ENCODE peak calls at places on chromosomes 2 and 18, in five cellular contexts. E, Q, K, P and N are unnamed samples. For H3K9me3, the result is how much of the 10 kb centered on the place peaks cover.

GRCh38 chr2:55010149-55010591 is 40.1 kb downstream of the RTN4 start:
- DNase-seq in P (peak), Q (peak), K (no peak), E (peak), N (peak)

GRCh38 chr2:149989447-149990063 is 402.0 kb upstream of the MMADHC start:
- DNase-seq in P (no peak), K (no peak), E (peak), Q (no peak), N (no peak)

GRCh38 chr2:43114210-43114609 is 112.2 kb downstream of the ZFP36L2 start:
- DNase-seq in P (no peak), Q (no peak), K (no peak), E (no peak), N (no peak)

GRCh38 chr2:170375192-170375591 is 197.2 kb downstream of the MYO3B start:
- DNase-seq in K (no peak), P (no peak), E (no peak), Q (no peak), N (no peak)

GRCh38 chr2:167509585-167509984 is 621.3 kb downstream of the XIRP2 start:
- DNase-seq in K (no peak), E (no peak), P (no peak), Q (no peak), N (no peak)

GRCh38 chr2:176115883-176116813 is at the start of gene HOXD10:
- DNase-seq in Q (no peak), E (no peak), K (peak), P (no peak), N (no peak)

GRCh38 chr2:72175636-72176035 is 28.0 kb upstream of the CYP26B1 start:
- DNase-seq in Q (no peak), E (no peak), K (no peak), P (no peak), N (no peak)

GRCh38 chr2:102012061-102012460 is 20.3 kb downstream of the IL1R2 start:
- DNase-seq in Q (no peak), K (no peak), E (no peak), P (no peak), N (no peak)

GRCh38 chr2:218671077-218671653 is 637 bp downstream of the RNF25 start:
- DNase-seq in P (no peak), Q (no peak), K (no peak), E (no peak), N (no peak)

GRCh38 chr2:70143314-70144150 is 47.3 kb downstream of the C2orf42 start:
- DNase-seq in K (no peak), E (peak), Q (peak), P (peak), N (peak)

GRCh38 chr2:202442882-202443281 is 66.8 kb downstream of the BMPR2 start:
- DNase-seq in E (no peak), K (no peak), Q (no peak), P (no peak), N (no peak)

GRCh38 chr2:127637725-127638252 is 8.2 kb upstream of the GPR17 start:
- DNase-seq in E (no peak), P (no peak), Q (no peak), K (peak), N (no peak)

GRCh38 chr18:23711421-23711820 is 22.2 kb downstream of the LAMA3 start:
- DNase-seq in Q (no peak), K (no peak), E (no peak), P (no peak), N (no peak)

GRCh38 chr2:119229716-119230115 is 6.1 kb downstream of the STEAP3 start:
- DNase-seq in E (no peak), P (no peak), K (no peak), Q (no peak), N (no peak)

GRCh38 chr2:150403457-150403856 is 84.0 kb downstream of the RND3 start:
- DNase-seq in P (no peak), Q (no peak), E (no peak), K (no peak), N (peak)

GRCh38 chr2:46349115-46349547 is 51.9 kb downstream of the EPAS1 start:
- DNase-seq in K (no peak), Q (no peak), P (no peak), E (no peak), N (no peak)

GRCh38 chr18:21904856-21905255 is 164.3 kb downstream of the MIB1 start:
- DNase-seq in P (no peak), E (peak), Q (no peak), K (no peak), N (no peak)

GRCh38 chr2:96148410-96149217 is 3.4 kb upstream of the DUSP2 start:
- DNase-seq in E (peak), P (peak), K (peak), Q (peak), N (no peak)

GRCh38 chr2:210046851-210047486 is 44.5 kb downstream of the RPE start:
- DNase-seq in E (no peak), P (no peak), K (no peak), Q (no peak), N (no peak)

GRCh38 chr2:128236491-128237035 is 82.1 kb downstream of the HS6ST1 start:
- DNase-seq in P (peak), Q (no peak), E (no peak), K (no peak), N (no peak)

GRCh38 chr2:70756126-70756525 is 11.9 kb downstream of the ADD2 start:
- DNase-seq in E (no peak), P (no peak), Q (no peak), K (no peak), N (no peak)

GRCh38 chr2:160294339-160294803 is 94.3 kb upstream of the ITGB6 start:
- DNase-seq in P (no peak), E (peak), K (no peak), Q (no peak), N (no peak)

GRCh38 chr2:74181739-74182138 is 3.1 kb upstream of the MOB1A start:
- DNase-seq in P (no peak), K (no peak), Q (no peak), E (peak), N (peak)

GRCh38 chr2:42249887-42250286 is 80.7 kb downstream of the EML4 start:
- DNase-seq in Q (no peak), E (peak), K (no peak), P (no peak), N (no peak)

GRCh38 chr2:2887772-2888387 is 489.7 kb downstream of the EIPR1 start:
- DNase-seq in K (no peak), P (no peak), Q (no peak), E (no peak), N (peak)

GRCh38 chr2:15776629-15776919 is 163.8 kb upstream of the MYCN start:
- DNase-seq in K (no peak), E (no peak), P (no peak), Q (no peak), N (no peak)

GRCh38 chr18:63646916-63647315 is 2.9 kb upstream of the SERPINB4 start:
- DNase-seq in P (no peak), Q (no peak), E (no peak), K (no peak), N (no peak)

GRCh38 chr18:3042337-3042736 is 29.4 kb upstream of the LPIN2 start:
- DNase-seq in P (no peak), E (no peak), K (no peak), Q (no peak), N (no peak)

GRCh38 chr18:74204543-74205152 is 56.3 kb downstream of the TIMM21 start:
- DNase-seq in K (no peak), P (no peak), E (no peak), Q (no peak), N (no peak)

GRCh38 chr2:64354857-64355680 is 98.9 kb upstream of the LGALSL start:
- DNase-seq in E (no peak), Q (no peak), P (no peak), K (no peak), N (no peak)

GRCh38 chr18:66752733-66753132 is 148.8 kb upstream of the CDH19 start:
- DNase-seq in Q (no peak), E (peak), P (no peak), K (no peak), N (no peak)

GRCh38 chr2:230885467-230886130 is 20.9 kb downstream of the ITM2C start:
- DNase-seq in P (no peak), K (no peak), Q (no peak), E (peak), N (peak)

GRCh38 chr2:156901373-156902031 is 356.0 kb upstream of the GALNT5 start:
- DNase-seq in E (no peak), Q (no peak), K (no peak), P (no peak), N (no peak)

GRCh38 chr2:187358531-187358930 is 89.5 kb downstream of the CALCRL start:
- DNase-seq in K (no peak), E (no peak), Q (no peak), P (no peak), N (no peak)

GRCh38 chr2:11377915-11378649 is 33.6 kb upstream of the ROCK2 start:
- DNase-seq in K (no peak), Q (no peak), E (peak), P (no peak), N (peak)

GRCh38 chr2:8406271-8406670 is 275.6 kb upstream of the ID2 start:
- DNase-seq in P (no peak), Q (no peak), K (no peak), E (no peak), N (no peak)

GRCh38 chr2:227822416-227823003 is 8.9 kb downstream of the CCL20 start:
- DNase-seq in Q (no peak), P (no peak), E (no peak), K (no peak), N (no peak)

DNA sequence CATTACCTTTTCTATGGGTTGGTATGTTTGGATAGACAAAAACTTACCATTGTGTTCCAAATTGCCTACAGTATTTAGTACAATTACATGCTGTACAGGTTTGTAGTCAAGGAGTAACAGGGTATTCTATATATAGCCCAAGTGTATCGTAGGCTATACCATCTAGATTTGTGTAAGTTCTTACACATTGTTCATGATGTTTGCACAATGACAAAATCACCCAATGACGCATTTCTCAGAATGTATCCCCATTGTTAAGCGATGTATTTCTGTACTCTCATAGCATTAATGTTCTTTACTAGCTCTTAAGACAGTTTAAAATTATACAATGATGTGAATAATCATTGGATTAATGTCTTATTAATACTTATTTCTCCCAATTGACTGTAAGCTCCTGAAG is 16.7 kb downstream of the TACR1 start:
- DNase-seq in Q (no peak), K (no peak), P (no peak), E (no peak), N (no peak)
- H3K27ac ChIP-seq in Q (no peak), K (no peak), P (no peak), E (no peak), N (no peak)

GRCh38 chr2:135099802-135100483 is 47.9 kb downstream of the RAB3GAP1 start:
- DNase-seq in P (no peak), K (no peak), Q (no peak), E (no peak), N (no peak)

GRCh38 chr2:135103843-135104242 is 51.8 kb downstream of the RAB3GAP1 start:
- DNase-seq in K (no peak), E (no peak), Q (no peak), P (no peak), N (peak)
- H3K9me3 ChIP-seq in K (under half), E (under half), Q (under half), P (under half), N (under half)

GRCh38 chr2:29015701-29016470 is 34.8 kb downstream of the TOGARAM2 start:
- DNase-seq in Q (no peak), K (no peak), P (no peak), E (no peak), N (no peak)
- H3K27ac ChIP-seq in Q (peak), K (peak), P (peak), E (no peak), N (no peak)

DNA sequence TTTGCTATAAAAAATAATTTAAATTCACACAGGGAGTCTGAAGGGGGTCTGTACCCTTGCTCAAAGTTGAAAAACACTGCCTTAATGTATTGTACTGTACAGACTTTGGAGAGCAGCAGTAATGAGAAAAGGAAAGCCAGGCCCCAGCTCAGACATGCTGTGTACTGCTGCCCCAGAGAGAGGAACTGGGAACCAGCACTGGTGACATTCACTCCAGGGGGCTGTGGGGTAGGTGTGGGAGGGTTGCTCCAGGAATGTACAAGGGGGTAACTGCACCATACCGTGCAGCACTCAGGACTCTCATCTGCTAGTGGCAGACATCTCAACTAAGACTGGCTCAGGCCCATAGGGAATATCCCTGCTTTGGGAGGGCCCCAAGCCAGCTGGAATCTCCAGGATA is 146.0 kb upstream of the RMP24 start:
- DNase-seq in K (no peak), P (no peak), E (no peak), Q (no peak), N (no peak)
- H3K9me3 ChIP-seq in K (under half), P (under half), E (under half), Q (under half), N (under half)

GRCh38 chr18:32036506-32037210 is 18.0 kb downstream of the RNF125 start:
- DNase-seq in K (no peak), E (no peak), P (no peak), Q (no peak), N (no peak)

GRCh38 chr18:32040936-32041335 is 22.3 kb downstream of the RNF125 start:
- DNase-seq in K (no peak), E (no peak), P (peak), Q (peak), N (no peak)

GRCh38 chr18:32037616-32038015 is 19.0 kb downstream of the RNF125 start:
- DNase-seq in E (no peak), K (no peak), P (no peak), Q (no peak), N (no peak)

GRCh38 chr18:32042337-32042736 is 23.7 kb downstream of the RNF125 start:
- DNase-seq in Q (no peak), K (no peak), P (no peak), E (no peak), N (no peak)
- H3K27ac ChIP-seq in Q (no peak), K (peak), P (no peak), E (no peak), N (no peak)

GRCh38 chr18:72409923-72410322 is 134.2 kb downstream of the CBLN2 start:
- DNase-seq in P (no peak), E (no peak), Q (no peak), K (no peak), N (no peak)

GRCh38 chr18:72410399-72410798 is 133.7 kb downstream of the CBLN2 start:
- DNase-seq in E (no peak), K (no peak), P (no peak), Q (no peak), N (peak)

GRCh38 chr18:72407048-72407447 is 137.1 kb downstream of the CBLN2 start:
- DNase-seq in K (no peak), Q (no peak), E (no peak), P (no peak), N (peak)
- H3K9me3 ChIP-seq in K (under half), Q (under half), E (under half), P (under half), N (under half)

DNA sequence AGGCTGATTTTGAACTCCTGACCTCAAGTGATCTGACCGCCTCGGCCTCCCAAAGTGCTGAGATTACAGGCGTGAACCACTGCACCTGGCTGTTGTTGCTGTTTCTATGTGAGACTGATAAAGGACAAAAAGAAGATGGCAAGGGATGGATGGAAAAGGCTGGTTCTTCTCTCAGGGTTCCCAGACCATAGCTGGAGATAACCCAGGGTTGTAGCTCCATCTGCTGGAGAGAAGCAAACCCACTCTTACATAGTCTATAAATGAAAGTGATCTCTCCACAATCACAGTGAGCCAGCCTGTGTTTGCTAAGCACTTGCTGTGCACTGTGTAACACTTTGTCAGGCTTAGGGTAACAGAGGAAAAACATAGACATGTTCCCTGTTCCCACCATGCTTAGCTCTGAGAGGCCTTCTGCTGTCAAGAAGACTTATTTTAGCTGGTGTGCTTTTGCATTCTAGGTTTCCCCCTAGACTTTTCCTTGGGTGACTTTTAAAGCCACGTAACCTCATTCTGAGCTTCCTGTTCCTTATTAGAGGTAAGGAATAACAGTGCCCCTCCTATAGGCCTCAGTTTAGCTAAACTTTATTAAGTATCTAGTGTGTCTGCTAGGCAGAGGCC is 49.7 kb downstream of the LIMS1 start:
- DNase-seq in K (no peak), Q (peak), P (peak), E (peak), N (peak)
- H3K27ac ChIP-seq in K (peak), Q (no peak), P (no peak), E (no peak), N (no peak)

GRCh38 chr2:168538534-168538933 is 82.5 kb downstream of the CERS6 start:
- DNase-seq in Q (no peak), K (no peak), P (no peak), E (no peak), N (no peak)
- H3K9me3 ChIP-seq in Q (under half), K (under half), P (under half), E (under half), N (under half)

GRCh38 chr2:85994897-85995647 is 106.3 kb upstream of the ST3GAL5 start:
- DNase-seq in K (no peak), E (no peak), Q (no peak), P (peak), N (peak)
- H3K27ac ChIP-seq in K (peak), E (no peak), Q (no peak), P (no peak), N (peak)

DNA sequence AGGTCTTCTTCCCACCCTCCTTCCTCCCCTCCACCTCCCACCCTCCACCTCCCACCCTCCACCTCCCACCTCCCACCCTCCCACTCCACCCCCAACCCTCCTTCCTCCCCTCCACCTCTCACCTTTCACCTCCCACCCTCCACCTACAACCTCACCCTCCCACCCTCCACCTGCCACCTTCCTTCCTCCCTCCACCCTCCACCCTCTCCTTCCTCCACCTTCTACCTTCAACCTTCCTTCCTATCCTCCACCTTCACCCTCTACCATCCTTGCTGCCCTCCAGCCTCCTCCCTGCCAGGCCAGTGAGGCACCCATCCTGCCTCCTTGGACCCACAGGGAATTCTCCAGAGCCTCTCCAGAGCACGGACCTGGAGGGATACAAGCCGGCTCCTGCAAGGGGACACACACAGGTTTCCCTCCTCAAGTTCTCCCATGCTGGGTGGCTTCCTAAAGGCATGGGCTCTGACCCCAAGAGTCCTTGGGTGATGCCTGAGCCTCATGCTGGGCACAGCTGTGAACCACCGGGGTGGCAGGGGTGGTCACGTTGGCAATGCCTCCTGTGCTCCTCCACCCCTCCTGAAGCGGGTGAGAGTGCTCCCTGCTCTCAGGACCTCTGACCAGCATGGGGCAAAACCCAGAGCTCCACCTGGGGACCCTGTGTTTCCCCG is 293.0 kb downstream of the NDUFA10 start:
- DNase-seq in P (no peak), E (no peak), K (peak), Q (no peak), N (no peak)
- H3K9me3 ChIP-seq in P (under half), E (under half), K (under half), Q (under half), N (under half)